ENCODE peak calls at places on chromosomes 11 and 22, in seven cellular contexts. T, H, J, D, U, O and Y are unnamed samples.

GRCh38 chr22:23781533-23781932 is 5.2 kb upstream of the SMARCB1 start:
- DNase-seq in T (peak; percentile 71), H (peak; percentile 93), J (peak; percentile 35), D (peak; percentile 89), U (no peak), O (no peak), Y (no peak)

GRCh38 chr11:20315800-20316199 is 47.7 kb upstream of the HTATIP2 start:
- DNase-seq in T (no peak), H (no peak), J (no peak), D (no peak), U (no peak), O (no peak), Y (no peak)

GRCh38 chr22:43031617-43032016 is 16.7 kb upstream of the PACSIN2 start:
- DNase-seq in T (no peak), H (peak; percentile 40), J (no peak), D (no peak), U (no peak), O (no peak), Y (no peak)

GRCh38 chr22:44338183-44338812 is 25.5 kb upstream of the SHISAL1 start:
- DNase-seq in T (no peak), H (no peak), J (no peak), D (no peak), U (no peak), O (no peak), Y (no peak)

GRCh38 chr22:44648085-44648820 is 53.8 kb upstream of the PRR5 start:
- DNase-seq in T (no peak), H (no peak), J (no peak), D (peak; percentile 65), U (no peak), O (peak; percentile 69), Y (no peak)

GRCh38 chr11:132126973-132127900 is 756.8 kb downstream of the NTM start:
- DNase-seq in T (peak; percentile 93), H (peak; percentile 91), J (peak; percentile 28), D (peak; percentile 92), U (no peak), O (no peak), Y (no peak)

GRCh38 chr11:2812371-2812991 is 73.1 kb downstream of the CDKN1C start:
- DNase-seq in T (no peak), H (no peak), J (no peak), D (no peak), U (no peak), O (peak; percentile 78), Y (peak; percentile 59)

GRCh38 chr11:121416909-121417567 is 35.1 kb upstream of the SORL1 start:
- DNase-seq in T (peak; percentile 93), H (peak; percentile 23), J (peak; percentile 68), D (peak; percentile 83), U (peak; percentile 90), O (peak; percentile 90), Y (no peak)

GRCh38 chr11:67584205-67584880 is 731 bp downstream of the GSTP1 start:
- DNase-seq in T (no peak), H (peak; percentile 59), J (no peak), D (peak; percentile 64), U (peak; percentile 85), O (peak; percentile 91), Y (peak; percentile 62)

GRCh38 chr11:20014067-20014402 is 146.2 kb downstream of the DBX1 start:
- DNase-seq in T (no peak), H (no peak), J (no peak), D (no peak), U (no peak), O (no peak), Y (no peak)

GRCh38 chr22:49370841-49371301 is 456.8 kb downstream of the BRD1 start:
- DNase-seq in T (no peak), H (no peak), J (no peak), D (no peak), U (peak; percentile 46), O (peak; percentile 54), Y (no peak)

GRCh38 chr11:134266841-134267251 is 9.3 kb upstream of the GLB1L3 start:
- DNase-seq in T (peak; percentile 60), H (peak; percentile 76), J (no peak), D (peak; percentile 88), U (no peak), O (no peak), Y (no peak)

GRCh38 chr11:131253142-131253884 is 117.1 kb upstream of the NTM start:
- DNase-seq in T (no peak), H (no peak), J (no peak), D (no peak), U (no peak), O (no peak), Y (no peak)

GRCh38 chr11:32325187-32325586 is 110.2 kb downstream of the WT1 start:
- DNase-seq in T (no peak), H (no peak), J (no peak), D (no peak), U (no peak), O (no peak), Y (no peak)

GRCh38 chr11:62501432-62501891 is 45.1 kb downstream of the AHNAK start:
- DNase-seq in T (peak; percentile 61), H (no peak), J (no peak), D (peak; percentile 76), U (no peak), O (no peak), Y (no peak)

GRCh38 chr11:64276653-64277431 is 7.6 kb downstream of the BAD start:
- DNase-seq in T (no peak), H (peak; percentile 93), J (no peak), D (peak; percentile 44), U (no peak), O (no peak), Y (no peak)

GRCh38 chr11:76787271-76787670 is 4.1 kb downstream of the TSKU start:
- DNase-seq in T (no peak), H (no peak), J (no peak), D (no peak), U (no peak), O (no peak), Y (no peak)

GRCh38 chr22:34105461-34106062 is 185.3 kb upstream of the LARGE1 start:
- DNase-seq in T (peak; percentile 1), H (no peak), J (peak; percentile 38), D (no peak), U (no peak), O (no peak), Y (peak; percentile 26)

GRCh38 chr22:44547371-44547770 is 49.3 kb upstream of the RTL6 start:
- DNase-seq in T (no peak), H (no peak), J (no peak), D (no peak), U (no peak), O (no peak), Y (no peak)

GRCh38 chr11:102476812-102477211 is 24.2 kb upstream of the TMEM123 start:
- DNase-seq in T (no peak), H (no peak), J (no peak), D (no peak), U (no peak), O (no peak), Y (no peak)

GRCh38 chr11:75931124-75931523 is 116.1 kb downstream of the UVRAG start:
- DNase-seq in T (no peak), H (peak; percentile 74), J (no peak), D (peak; percentile 31), U (no peak), O (no peak), Y (no peak)

GRCh38 chr11:68216171-68216938 is 3.3 kb upstream of the KMT5B start:
- DNase-seq in T (no peak), H (no peak), J (no peak), D (no peak), U (no peak), O (no peak), Y (no peak)

GRCh38 chr11:83069441-83070043 is 2.2 kb downstream of the RAB30 start:
- DNase-seq in T (no peak), H (no peak), J (peak; percentile 9), D (no peak), U (no peak), O (no peak), Y (no peak)

GRCh38 chr22:28835630-28836189 is 35.3 kb upstream of the XBP1 start:
- DNase-seq in T (no peak), H (no peak), J (no peak), D (no peak), U (no peak), O (peak; percentile 56), Y (no peak)

GRCh38 chr11:75516886-75517285 is 8.9 kb downstream of the GDPD5 start:
- DNase-seq in T (no peak), H (no peak), J (no peak), D (no peak), U (no peak), O (no peak), Y (no peak)

GRCh38 chr11:69106124-69106811 is 49.5 kb upstream of the SMIM38 start:
- DNase-seq in T (no peak), H (no peak), J (no peak), D (no peak), U (no peak), O (no peak), Y (no peak)

GRCh38 chr22:39661842-39662676 is 91.5 kb downstream of the CACNA1I start:
- DNase-seq in T (no peak), H (no peak), J (no peak), D (no peak), U (no peak), O (peak; percentile 86), Y (no peak)

GRCh38 chr11:131888230-131888826 is 517.9 kb downstream of the NTM start:
- DNase-seq in T (peak; percentile 71), H (peak; percentile 93), J (peak; percentile 68), D (peak; percentile 80), U (no peak), O (no peak), Y (no peak)

GRCh38 chr11:1546536-1547466 is 25.3 kb downstream of the DUSP8 start:
- DNase-seq in T (no peak), H (peak; percentile 57), J (peak; percentile 58), D (peak; percentile 74), U (no peak), O (no peak), Y (no peak)